ENCODE peak calls at places on chromosomes 13 and 19, in six cellular contexts. One of them, this sample, is unnamed.

GRCh38 chr19:10690351-10690781 is 10.9 kb upstream of the QTRT1 start:
- DNase-seq in activated CD8-positive, alpha-beta memory T cell treated with anti-CD3 and anti-CD28 coated beads for 48 hours: no peak
- DNase-seq in AG08396: no peak
- DNase-seq in mesendoderm: peak; percentile 25
- DNase-seq in AG10803: peak; percentile 77
- DNase-seq in activated T-helper 1 cell treated with anti-CD3 and anti-CD28 coated beads, Interleukin-12 subunit alpha, Interleukin-12 subunit beta, Interleukin-2, Interleukin-4 antibody, amounts not matched to agents 30 ng/mL and 10 ng/mL and 1 ng/mL, durations not matched to agents 14 hours and 24 hours and 36 hours: no peak
- DNase-seq in this sample: no peak

GRCh38 chr19:53644061-53644816 is 12.4 kb downstream of the DPRX start:
- DNase-seq in AG10803: no peak
- DNase-seq in activated CD8-positive, alpha-beta memory T cell treated with anti-CD3 and anti-CD28 coated beads for 48 hours: no peak
- DNase-seq in AG08396: no peak
- DNase-seq in activated T-helper 1 cell treated with anti-CD3 and anti-CD28 coated beads, Interleukin-12 subunit alpha, Interleukin-12 subunit beta, Interleukin-2, Interleukin-4 antibody, amounts not matched to agents 30 ng/mL and 10 ng/mL and 1 ng/mL, durations not matched to agents 14 hours and 24 hours and 36 hours: no peak
- DNase-seq in mesendoderm: peak; percentile 33
- DNase-seq in this sample: no peak

GRCh38 chr19:29311391-29311790 is 98.4 kb upstream of the UQCRFS1 start:
- DNase-seq in activated CD8-positive, alpha-beta memory T cell treated with anti-CD3 and anti-CD28 coated beads for 48 hours: no peak
- DNase-seq in mesendoderm: peak; percentile 48
- DNase-seq in AG10803: no peak
- DNase-seq in AG08396: no peak
- DNase-seq in activated T-helper 1 cell treated with anti-CD3 and anti-CD28 coated beads, Interleukin-12 subunit alpha, Interleukin-12 subunit beta, Interleukin-2, Interleukin-4 antibody, amounts not matched to agents 30 ng/mL and 10 ng/mL and 1 ng/mL, durations not matched to agents 14 hours and 24 hours and 36 hours: no peak
- DNase-seq in this sample: peak; percentile 17

GRCh38 chr13:80339578-80339840 is 1.4 kb downstream of the SPRY2 start:
- DNase-seq in AG10803: no peak
- DNase-seq in AG08396: no peak
- DNase-seq in mesendoderm: peak; percentile 66
- DNase-seq in activated CD8-positive, alpha-beta memory T cell treated with anti-CD3 and anti-CD28 coated beads for 48 hours: no peak
- DNase-seq in activated T-helper 1 cell treated with anti-CD3 and anti-CD28 coated beads, Interleukin-12 subunit alpha, Interleukin-12 subunit beta, Interleukin-2, Interleukin-4 antibody, amounts not matched to agents 30 ng/mL and 10 ng/mL and 1 ng/mL, durations not matched to agents 14 hours and 24 hours and 36 hours: no peak
- DNase-seq in this sample: no peak

GRCh38 chr13:29594310-29594709 is 1.2 kb downstream of the SLC7A1 start:
- DNase-seq in activated T-helper 1 cell treated with anti-CD3 and anti-CD28 coated beads, Interleukin-12 subunit alpha, Interleukin-12 subunit beta, Interleukin-2, Interleukin-4 antibody, amounts not matched to agents 30 ng/mL and 10 ng/mL and 1 ng/mL, durations not matched to agents 14 hours and 24 hours and 36 hours: peak; percentile 27
- DNase-seq in AG10803: peak; percentile 88
- DNase-seq in AG08396: peak; percentile 69
- DNase-seq in mesendoderm: peak; percentile 71
- DNase-seq in activated CD8-positive, alpha-beta memory T cell treated with anti-CD3 and anti-CD28 coated beads for 48 hours: peak; percentile 18
- DNase-seq in this sample: peak; percentile 28

GRCh38 chr19:31963741-31964140 is 381.7 kb upstream of the ZNF507 start:
- DNase-seq in mesendoderm: no peak
- DNase-seq in AG10803: no peak
- DNase-seq in activated T-helper 1 cell treated with anti-CD3 and anti-CD28 coated beads, Interleukin-12 subunit alpha, Interleukin-12 subunit beta, Interleukin-2, Interleukin-4 antibody, amounts not matched to agents 30 ng/mL and 10 ng/mL and 1 ng/mL, durations not matched to agents 14 hours and 24 hours and 36 hours: no peak
- DNase-seq in activated CD8-positive, alpha-beta memory T cell treated with anti-CD3 and anti-CD28 coated beads for 48 hours: no peak
- DNase-seq in AG08396: no peak
- DNase-seq in this sample: no peak

GRCh38 chr19:38792250-38793111 is 3.5 kb downstream of the LGALS7B start:
- DNase-seq in activated CD8-positive, alpha-beta memory T cell treated with anti-CD3 and anti-CD28 coated beads for 48 hours: no peak
- DNase-seq in AG08396: peak; percentile 13
- DNase-seq in mesendoderm: peak; percentile 21
- DNase-seq in AG10803: no peak
- DNase-seq in activated T-helper 1 cell treated with anti-CD3 and anti-CD28 coated beads, Interleukin-12 subunit alpha, Interleukin-12 subunit beta, Interleukin-2, Interleukin-4 antibody, amounts not matched to agents 30 ng/mL and 10 ng/mL and 1 ng/mL, durations not matched to agents 14 hours and 24 hours and 36 hours: no peak
- DNase-seq in this sample: no peak

GRCh38 chr13:39874331-39875055 is 219.0 kb downstream of the COG6 start:
- DNase-seq in AG10803: peak; percentile 53
- DNase-seq in AG08396: no peak
- DNase-seq in activated T-helper 1 cell treated with anti-CD3 and anti-CD28 coated beads, Interleukin-12 subunit alpha, Interleukin-12 subunit beta, Interleukin-2, Interleukin-4 antibody, amounts not matched to agents 30 ng/mL and 10 ng/mL and 1 ng/mL, durations not matched to agents 14 hours and 24 hours and 36 hours: no peak
- DNase-seq in activated CD8-positive, alpha-beta memory T cell treated with anti-CD3 and anti-CD28 coated beads for 48 hours: no peak
- DNase-seq in mesendoderm: no peak
- DNase-seq in this sample: no peak

GRCh38 chr19:533485-534058 is 2.0 kb downstream of the CDC34 start:
- DNase-seq in mesendoderm: no peak
- DNase-seq in AG10803: no peak
- DNase-seq in activated T-helper 1 cell treated with anti-CD3 and anti-CD28 coated beads, Interleukin-12 subunit alpha, Interleukin-12 subunit beta, Interleukin-2, Interleukin-4 antibody, amounts not matched to agents 30 ng/mL and 10 ng/mL and 1 ng/mL, durations not matched to agents 14 hours and 24 hours and 36 hours: no peak
- DNase-seq in AG08396: no peak
- DNase-seq in activated CD8-positive, alpha-beta memory T cell treated with anti-CD3 and anti-CD28 coated beads for 48 hours: no peak
- DNase-seq in this sample: no peak